ENCODE peak calls at places on chromosomes 11 and 22, in eight cellular contexts. L, C, G, S, V, B, N and U are unnamed samples.

GRCh38 chr11:79397252-79397651 is 43.6 kb downstream of the TENM4 start:
- DNase-seq in S (no peak), B (no peak), V (no peak), N (no peak), G (no peak), C (no peak), L (no peak), U (no peak)

GRCh38 chr22:32720924-32721323 is 80.6 kb upstream of the TIMP3 start:
- DNase-seq in C (no peak), G (no peak), B (no peak), S (no peak), N (no peak), V (no peak), L (no peak), U (no peak)

GRCh38 chr11:36228689-36229088 is 60.5 kb downstream of the COMMD9 start:
- DNase-seq in S (no peak), N (no peak), C (peak; percentile 82), V (no peak), L (no peak), G (no peak), B (no peak), U (no peak)

GRCh38 chr11:12274558-12275197 is 102.7 kb upstream of the PARVA start:
- DNase-seq in G (no peak), N (peak; percentile 9), C (no peak), S (no peak), B (peak; percentile 57), L (peak; percentile 65), V (no peak), U (no peak)

GRCh38 chr11:77322506-77322905 is 21.0 kb upstream of the GDPD4 start:
- DNase-seq in C (no peak), B (no peak), S (no peak), G (no peak), V (no peak), L (no peak), N (no peak), U (peak; percentile 80)

GRCh38 chr22:46105494-46106278 is 44.6 kb upstream of the PPARA start:
- DNase-seq in N (peak; percentile 67), V (peak; percentile 87), C (peak; percentile 93), S (peak; percentile 79), B (no peak), L (no peak), G (peak; percentile 69), U (no peak)

GRCh38 chr11:102361100-102362021 is 14.3 kb downstream of the BIRC2 start:
- DNase-seq in V (no peak), C (no peak), L (no peak), B (no peak), S (no peak), G (no peak), N (no peak), U (no peak)

GRCh38 chr11:1396375-1396841 is 6.7 kb downstream of the BRSK2 start:
- DNase-seq in G (no peak), B (no peak), N (no peak), V (no peak), C (no peak), L (no peak), S (no peak), U (no peak)

GRCh38 chr11:46270707-46271106 is 6.8 kb upstream of the CREB3L1 start:
- DNase-seq in B (no peak), V (no peak), L (no peak), S (no peak), G (no peak), C (no peak), N (no peak), U (no peak)

GRCh38 chr11:88313441-88313840 is 24.1 kb downstream of the CTSC start:
- DNase-seq in B (no peak), G (no peak), L (no peak), C (no peak), V (no peak), S (no peak), N (no peak), U (no peak)

GRCh38 chr11:76834151-76834550 is 26.6 kb upstream of the ACER3 start:
- DNase-seq in S (no peak), G (no peak), V (no peak), B (no peak), N (no peak), C (no peak), L (no peak), U (no peak)

GRCh38 chr22:19176175-19176630 is 2.3 kb downstream of the SLC25A1 start:
- DNase-seq in S (no peak), C (no peak), B (no peak), G (no peak), V (no peak), L (no peak), N (no peak), U (no peak)

GRCh38 chr11:12075822-12076821 is 34.3 kb upstream of the MICAL2 start:
- DNase-seq in N (no peak), G (peak; percentile 46), C (peak; percentile 57), L (no peak), B (peak; percentile 80), V (no peak), S (no peak), U (no peak)

GRCh38 chr11:116033931-116034553 is 529.8 kb upstream of the CADM1 start:
- DNase-seq in N (peak; percentile 46), V (no peak), B (no peak), C (no peak), G (no peak), L (no peak), S (no peak), U (no peak)

GRCh38 chr11:115778928-115779650 is 274.9 kb upstream of the CADM1 start:
- DNase-seq in S (no peak), N (no peak), V (no peak), L (no peak), C (no peak), B (no peak), G (no peak), U (no peak)

GRCh38 chr22:29476116-29476515 is 3.9 kb upstream of the NEFH start:
- DNase-seq in L (no peak), V (no peak), C (no peak), N (no peak), B (no peak), S (no peak), G (no peak), U (no peak)

GRCh38 chr11:35343033-35343598 is 76.2 kb downstream of the SLC1A2 start:
- DNase-seq in C (no peak), G (no peak), B (no peak), V (no peak), S (no peak), L (peak; percentile 19), N (peak; percentile 54), U (no peak)

GRCh38 chr22:28198692-28199091 is 279.6 kb upstream of the PITPNB start:
- DNase-seq in C (no peak), V (no peak), N (no peak), S (no peak), B (no peak), L (no peak), G (no peak), U (no peak)

GRCh38 chr22:47294571-47294970 is 532.1 kb downstream of the TBC1D22A start:
- DNase-seq in L (no peak), G (no peak), C (no peak), B (peak; percentile 48), V (no peak), S (no peak), N (no peak), U (no peak)
- TF ChIP-seq POLR2AphosphoS5 in L (no peak), G (no peak), C (no peak), B (no peak), V (no peak), S (no peak), N (no peak), U (no peak)

GRCh38 chr22:37206841-37207821 is 5.1 kb downstream of the SSTR3 start:
- DNase-seq in V (no peak), N (no peak), B (peak; percentile 72), S (no peak), L (no peak), G (no peak), C (no peak), U (no peak)

GRCh38 chr22:37203354-37204044 is 8.8 kb downstream of the SSTR3 start:
- DNase-seq in V (no peak), N (no peak), C (no peak), L (peak; percentile 50), B (peak; percentile 70), G (no peak), S (no peak), U (no peak)

GRCh38 chr22:37204045-37204655 is 8.1 kb downstream of the SSTR3 start:
- DNase-seq in C (no peak), G (no peak), N (no peak), V (no peak), B (peak; percentile 77), L (no peak), S (no peak), U (no peak)

GRCh38 chr22:37206118-37206840 is 6.0 kb downstream of the SSTR3 start:
- DNase-seq in C (no peak), S (no peak), G (no peak), N (no peak), L (no peak), V (no peak), B (peak; percentile 74), U (no peak)

GRCh38 chr22:37205046-37205445 is 7.2 kb downstream of the SSTR3 start:
- DNase-seq in G (no peak), S (no peak), L (no peak), V (no peak), B (peak; percentile 32), N (no peak), C (no peak), U (no peak)
- TF ChIP-seq POLR2A in G (no peak), S (no peak), L (no peak), V (no peak), B (no peak), N (no peak), C (no peak), U (no peak)

DNA sequence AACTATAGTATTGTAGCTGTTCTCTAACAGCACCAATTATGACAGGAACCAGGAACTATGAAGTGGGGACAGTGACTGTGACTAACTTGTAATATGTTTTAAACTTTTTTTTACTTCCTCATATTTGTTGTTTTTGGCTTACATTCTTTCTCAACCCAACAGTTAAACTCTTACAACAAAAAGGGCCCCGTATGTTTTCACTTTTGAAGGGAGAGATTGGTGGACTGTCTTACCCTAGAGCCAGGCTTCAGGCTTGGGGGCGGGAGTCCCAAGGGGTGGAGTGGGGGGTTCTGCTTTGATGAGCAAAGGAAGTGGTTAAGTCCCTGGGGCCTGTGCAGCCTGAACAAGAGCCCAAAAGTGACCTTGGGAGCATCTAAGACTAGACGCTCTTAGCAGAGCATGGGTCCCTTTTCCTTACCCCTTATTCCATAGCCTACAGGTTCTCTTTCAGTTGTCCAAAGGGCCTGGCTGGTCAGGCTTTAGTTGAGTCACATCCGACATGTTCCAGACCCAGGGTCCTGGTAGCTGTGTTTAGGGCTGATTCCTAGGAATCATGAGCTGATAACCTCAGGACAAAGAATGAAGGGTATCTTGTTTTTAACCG is 38.8 kb downstream of the STIM1 start:
- DNase-seq in N (no peak), L (no peak), S (no peak), B (no peak), V (no peak), G (peak; percentile 30), C (no peak), U (no peak)
- TF ChIP-seq POLR2AphosphoS5 in N (no peak), L (no peak), S (no peak), B (no peak), V (no peak), G (no peak), C (no peak), U (no peak)

DNA sequence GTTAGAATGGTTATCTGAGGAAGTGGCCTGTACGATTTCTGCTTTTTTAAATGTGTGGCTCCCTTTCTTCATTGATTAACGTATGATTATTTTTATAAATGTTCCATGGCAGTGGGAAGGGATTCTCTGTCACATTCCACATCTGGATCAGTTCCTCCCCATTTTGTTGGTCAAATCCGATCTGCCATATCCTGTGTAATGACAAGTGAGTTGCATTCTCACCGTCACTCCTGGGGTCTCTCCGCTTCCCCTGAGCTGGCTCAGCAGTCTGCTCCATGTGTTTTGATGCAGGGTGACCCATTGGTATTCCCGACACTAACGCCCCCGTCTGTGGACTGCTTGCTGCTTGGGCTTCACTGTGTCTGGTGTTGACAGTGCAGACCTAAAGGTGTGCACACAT is 20.4 kb downstream of the NEAT1 start:
- DNase-seq in V (peak; percentile 19), B (no peak), L (no peak), S (no peak), N (no peak), G (no peak), C (no peak), U (peak; percentile 37)
- TF ChIP-seq POLR2A in V (no peak), B (no peak), L (no peak), S (no peak), N (no peak), G (no peak), C (no peak), U (no peak)